ENCODE peak calls at places on chromosome 7, in six cellular contexts. Z is HCT116, J is HepG2, M is K562, A is GM12878, D is H1. U is an unnamed sample.

GRCh38 chr7:15334524-15335269 is 227.1 kb downstream of the AGMO start:
- DNase-seq in J (no peak), D (no peak), Z (no peak), M (no peak), A (no peak), U (no peak)

GRCh38 chr7:158278745-158279320 is 308.8 kb downstream of the PTPRN2 start:
- DNase-seq in A (no peak), D (no peak), M (no peak), J (no peak), Z (no peak), U (no peak)

GRCh38 chr7:1512781-1513656 is 8.8 kb upstream of the INTS1 start:
- DNase-seq in M (peak; percentile 57), J (no peak), D (no peak), Z (peak; percentile 77), A (no peak), U (no peak)

GRCh38 chr7:57177856-57178767 is 45.9 kb upstream of the ZNF479 start:
- DNase-seq in A (no peak), D (no peak), M (no peak), Z (no peak), J (no peak), U (no peak)

GRCh38 chr7:98879198-98879988 is 1.1 kb downstream of the TRRAP start:
- DNase-seq in Z (peak; percentile 27), J (peak; percentile 72), D (peak; percentile 50), M (peak; percentile 47), A (peak; percentile 32), U (no peak)

GRCh38 chr7:104979167-104979841 is 34.7 kb upstream of the KMT2E start:
- DNase-seq in Z (no peak), A (no peak), D (peak; percentile 54), J (no peak), M (no peak), U (peak; percentile 52)

GRCh38 chr7:31082450-31082849 is 30.3 kb downstream of the ADCYAP1R1 start:
- DNase-seq in J (no peak), Z (no peak), D (no peak), A (no peak), M (no peak), U (no peak)

GRCh38 chr7:148925836-148926235 is 41.7 kb upstream of the EZH2 start:
- DNase-seq in Z (no peak), D (no peak), J (no peak), M (no peak), A (no peak), U (no peak)

GRCh38 chr7:94394399-94395140 is at the start of gene COL1A2:
- DNase-seq in J (no peak), Z (no peak), D (peak; percentile 79), A (no peak), M (peak; percentile 16), U (no peak)

GRCh38 chr7:128203710-128204214 is 37.3 kb upstream of the LEP start:
- DNase-seq in M (no peak), D (no peak), Z (no peak), J (no peak), A (no peak), U (no peak)

GRCh38 chr7:77223261-77223660 is 23.6 kb upstream of the FGL2 start:
- DNase-seq in A (no peak), M (no peak), J (peak; percentile 13), D (no peak), Z (no peak), U (no peak)

GRCh38 chr7:77222065-77222464 is 22.4 kb upstream of the FGL2 start:
- DNase-seq in Z (no peak), A (no peak), D (no peak), J (no peak), M (no peak), U (no peak)

GRCh38 chr7:77216233-77216632 is 16.6 kb upstream of the FGL2 start:
- DNase-seq in M (no peak), J (no peak), D (no peak), A (no peak), Z (no peak), U (no peak)

GRCh38 chr7:77222819-77223218 is 23.2 kb upstream of the FGL2 start:
- DNase-seq in M (no peak), J (no peak), D (no peak), Z (no peak), A (no peak), U (no peak)

DNA sequence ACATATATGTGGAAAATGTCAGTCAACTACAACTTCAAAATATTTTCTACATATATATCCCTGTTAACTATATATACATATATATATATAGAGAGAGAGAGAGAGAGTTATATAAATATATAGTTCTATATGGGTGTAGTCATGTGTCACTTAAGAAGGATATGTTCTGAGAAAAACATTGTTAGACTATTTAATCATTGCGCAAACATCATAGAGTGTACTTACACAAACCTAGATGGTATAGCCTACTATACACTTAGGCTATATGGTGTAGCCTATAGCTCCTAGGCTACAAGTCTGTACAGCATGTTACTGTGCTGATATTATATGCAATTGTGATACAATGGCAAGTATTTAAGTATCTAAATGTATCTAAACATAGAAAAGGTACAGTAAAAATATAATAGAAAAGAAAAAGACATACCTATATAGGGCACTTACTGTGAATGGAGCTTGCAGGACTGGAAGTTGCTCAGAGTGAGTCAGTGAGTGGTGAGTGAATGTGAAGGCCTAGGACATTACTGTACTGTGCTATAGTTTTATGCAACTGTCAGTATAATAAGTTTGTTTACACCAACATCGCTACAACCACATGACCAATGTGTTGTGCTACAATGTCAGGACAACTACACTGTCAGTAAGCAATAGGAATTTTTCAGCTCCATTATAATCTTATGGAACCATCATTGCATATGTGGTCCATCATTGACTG is 18.0 kb upstream of the FGL2 start:
- DNase-seq in Z (no peak), D (no peak), M (no peak), A (no peak), J (no peak), U (no peak)
- H3K9ac ChIP-seq in Z (no peak overlapping the region), D (no peak overlapping the region), M (no peak overlapping the region), A (no peak overlapping the region), J (no peak overlapping the region), U (no peak overlapping the region)

GRCh38 chr7:157016024-157016351 is 5.5 kb upstream of the MNX1 start:
- DNase-seq in Z (no peak), D (peak; percentile 50), M (no peak), A (no peak), J (no peak), U (no peak)
- TF ChIP-seq ZNF274 in Z (no peak), D (no peak), M (no peak), A (no peak), J (no peak), U (no peak)

GRCh38 chr7:66664590-66665293 is 36.1 kb downstream of the KCTD7 start:
- DNase-seq in J (no peak), A (no peak), D (no peak), Z (no peak), M (peak; percentile 30), U (no peak)
- H3K4me3 ChIP-seq in J (no peak overlapping the region), A (no peak overlapping the region), D (no peak overlapping the region), Z (no peak overlapping the region), M (no peak overlapping the region), U (no peak overlapping the region)

DNA sequence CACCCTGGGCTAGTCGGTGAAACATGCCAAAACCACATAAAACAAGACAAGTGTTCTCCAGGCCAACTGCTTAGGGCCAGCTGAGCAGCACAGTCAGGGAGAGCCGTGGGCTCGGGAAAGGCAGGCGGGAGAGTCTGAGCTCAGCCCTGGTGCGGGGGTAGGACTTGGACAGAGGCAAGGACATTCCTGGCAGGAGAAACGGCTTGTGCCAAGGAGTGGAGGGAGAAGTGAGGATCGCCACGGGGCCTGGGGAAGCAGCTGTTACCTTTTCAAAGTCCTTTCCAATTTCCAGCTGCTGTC is 4.2 kb downstream of the ELN start:
- DNase-seq in J (no peak), D (no peak), A (no peak), M (no peak), Z (no peak), U (no peak)
- H3K9ac ChIP-seq in J (no peak overlapping the region), D (no peak overlapping the region), A (no peak overlapping the region), M (no peak overlapping the region), Z (no peak overlapping the region), U (peak overlapping the region; percentile 42)

DNA sequence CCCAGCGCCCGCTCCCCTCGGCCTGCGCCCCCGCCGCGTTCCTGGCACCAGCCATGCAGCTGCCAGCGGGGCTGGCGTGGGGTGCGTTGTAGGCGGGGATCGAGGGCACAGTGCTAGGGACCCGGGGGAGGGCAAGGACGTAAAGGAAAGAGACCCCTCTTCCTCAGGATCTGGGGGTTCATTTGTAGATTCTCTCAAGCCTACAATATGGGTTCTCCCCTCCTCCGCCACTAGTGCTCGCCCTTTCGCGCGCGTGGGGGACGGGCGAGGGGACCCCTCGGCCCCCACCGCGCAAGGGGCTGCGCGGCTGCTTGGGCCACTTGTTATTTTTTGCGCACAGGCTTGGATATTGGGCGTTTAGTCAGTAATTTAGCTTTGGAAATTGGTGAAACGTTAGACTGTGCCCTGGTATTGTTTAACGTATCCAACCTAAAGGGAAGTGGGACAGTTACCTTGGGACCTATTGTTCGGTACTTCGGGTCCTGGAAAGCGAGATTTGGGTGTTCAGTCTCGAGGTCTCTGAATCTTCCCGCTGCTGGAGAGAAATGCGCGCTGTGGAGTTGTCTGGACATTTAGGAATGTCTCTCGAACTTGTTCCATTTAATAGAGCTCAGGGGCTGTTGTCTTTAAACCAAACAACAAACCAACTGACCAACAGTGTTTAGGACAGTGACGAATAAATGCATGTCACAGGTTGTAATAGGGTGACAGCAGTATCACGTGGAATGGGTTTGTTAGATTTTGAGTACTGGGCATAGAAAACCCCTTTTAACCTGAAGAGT is 815 bp downstream of the CDK14 start:
- DNase-seq in Z (no peak), D (no peak), J (no peak), A (peak; percentile 40), M (peak; percentile 12), U (no peak)
- TF ChIP-seq ZNF274 in Z (no peak), D (no peak), J (no peak), A (no peak), M (no peak), U (no peak)

GRCh38 chr7:142797342-142797798 is 26.6 kb downstream of the PRSS2 start:
- DNase-seq in A (no peak), M (no peak), J (no peak), Z (no peak), D (no peak), U (no peak)
- H3K4me3 ChIP-seq in A (peak overlapping the region; percentile 71), M (no peak overlapping the region), J (no peak overlapping the region), Z (no peak overlapping the region), D (peak overlapping the region; percentile 80), U (peak overlapping the region; percentile 51)

GRCh38 chr7:26157520-26158105 is 5.6 kb downstream of the NFE2L3 start:
- DNase-seq in A (no peak), J (no peak), D (no peak), Z (no peak), M (no peak), U (no peak)
- H3K9ac ChIP-seq in A (peak overlapping the region; percentile 70), J (no peak overlapping the region), D (no peak overlapping the region), Z (no peak overlapping the region), M (no peak overlapping the region), U (no peak overlapping the region)

DNA sequence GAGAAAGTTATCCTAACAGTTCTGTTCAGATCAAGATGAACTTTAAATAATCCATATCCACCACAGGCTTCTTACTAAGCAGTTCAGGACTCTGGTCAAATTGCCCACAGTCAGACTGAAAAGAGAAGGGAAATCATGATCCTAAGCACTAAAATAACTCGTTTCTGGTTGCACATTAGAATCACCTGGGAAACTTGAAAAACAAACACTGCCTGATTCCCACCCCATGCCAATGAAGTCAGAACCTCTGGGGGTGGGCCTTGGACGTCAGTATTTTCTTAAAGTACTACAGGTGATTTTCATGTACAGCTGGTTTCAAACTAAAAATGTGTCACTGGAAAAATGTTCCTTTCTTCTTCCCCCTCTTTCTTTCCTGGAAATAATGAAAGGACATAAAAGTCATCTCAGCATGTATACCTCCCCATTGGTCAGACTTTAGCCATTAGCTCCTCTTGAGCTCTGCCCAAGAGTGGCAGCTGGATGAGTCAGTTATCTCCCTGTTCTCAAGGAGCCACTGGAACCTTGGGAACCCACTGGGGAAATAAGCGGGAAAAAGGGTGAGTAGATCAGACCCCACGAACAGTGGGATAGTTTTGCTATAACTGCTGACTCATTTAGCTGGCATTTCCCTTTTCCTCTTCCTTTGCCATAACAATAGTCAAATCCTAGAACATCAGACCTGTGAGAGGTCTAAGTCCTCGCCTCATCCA is 75.3 kb upstream of the IL6 start:
- DNase-seq in A (no peak), J (no peak), M (no peak), D (no peak), Z (no peak), U (no peak)
- TF ChIP-seq ZNF274 in A (no peak), J (no peak), M (no peak), D (no peak), Z (no peak), U (no peak)